ENCODE peak calls at places on chromosomes 1 and 21, in eight cellular contexts. K, F, S, Z, G, R, V and O are unnamed samples.

GRCh38 chr21:16587671-16588379 is 858.0 kb downstream of the USP25 start:
- DNase-seq in V (no peak), G (peak), Z (peak), S (peak), K (no peak), F (no peak), R (peak), O (no peak)

GRCh38 chr1:155218854-155219591 is 10.5 kb downstream of the MTX1 start:
- DNase-seq in V (no peak), K (peak), R (peak), F (no peak), G (no peak), S (peak), Z (no peak), O (no peak)

GRCh38 chr1:38061290-38061689 is 14.7 kb upstream of the POU3F1 start:
- DNase-seq in Z (no peak), V (no peak), R (no peak), G (no peak), F (no peak), S (no peak), K (no peak), O (no peak)

GRCh38 chr1:243837907-243838546 is 12.0 kb downstream of the AKT3 start:
- DNase-seq in G (no peak), S (no peak), F (no peak), V (no peak), Z (no peak), R (no peak), K (no peak), O (no peak)

GRCh38 chr1:212433577-212434462 is 1.1 kb downstream of the NENF start:
- DNase-seq in V (no peak), R (no peak), G (no peak), S (peak), K (no peak), Z (no peak), F (no peak), O (no peak)

GRCh38 chr1:211549092-211549749 is 29.7 kb downstream of the SLC30A1 start:
- DNase-seq in R (no peak), V (no peak), K (no peak), Z (no peak), S (no peak), F (no peak), G (no peak), O (no peak)

GRCh38 chr1:202462342-202463076 is 114.0 kb downstream of the PPP1R12B start:
- DNase-seq in G (no peak), F (no peak), Z (no peak), V (no peak), K (no peak), S (no peak), R (no peak), O (no peak)

GRCh38 chr21:36005018-36005417 is 55.3 kb downstream of the SETD4 start:
- DNase-seq in F (no peak), K (no peak), Z (no peak), V (no peak), G (no peak), R (no peak), S (no peak), O (no peak)

GRCh38 chr1:89519779-89520358 is 4.8 kb upstream of the LRRC8B start:
- DNase-seq in Z (no peak), K (no peak), F (peak), V (peak), G (peak), R (no peak), S (no peak), O (peak)

GRCh38 chr1:41018039-41018438 is 3.5 kb downstream of the SLFNL1 start:
- DNase-seq in F (no peak), S (no peak), Z (no peak), G (no peak), R (no peak), K (no peak), V (no peak), O (no peak)

GRCh38 chr1:215605011-215605621 is 38.0 kb downstream of the KCTD3 start:
- DNase-seq in R (no peak), G (no peak), S (no peak), Z (no peak), K (no peak), F (no peak), V (no peak), O (no peak)

GRCh38 chr1:64136749-64137568 is 66.5 kb upstream of the UBE2U start:
- DNase-seq in K (peak), V (peak), G (peak), F (peak), S (peak), R (peak), Z (peak), O (peak)

GRCh38 chr1:213186168-213186567 is 135.1 kb downstream of the RPS6KC1 start:
- DNase-seq in F (no peak), R (no peak), S (no peak), Z (no peak), V (no peak), K (no peak), G (no peak), O (no peak)

GRCh38 chr1:85452859-85453430 is 12.0 kb downstream of the DDAH1 start:
- DNase-seq in K (no peak), V (no peak), F (no peak), S (no peak), R (no peak), Z (no peak), G (no peak), O (no peak)

GRCh38 chr1:223041481-223041880 is 101.6 kb downstream of the TLR5 start:
- DNase-seq in K (no peak), F (no peak), V (no peak), S (no peak), Z (no peak), G (no peak), R (no peak), O (no peak)

DNA sequence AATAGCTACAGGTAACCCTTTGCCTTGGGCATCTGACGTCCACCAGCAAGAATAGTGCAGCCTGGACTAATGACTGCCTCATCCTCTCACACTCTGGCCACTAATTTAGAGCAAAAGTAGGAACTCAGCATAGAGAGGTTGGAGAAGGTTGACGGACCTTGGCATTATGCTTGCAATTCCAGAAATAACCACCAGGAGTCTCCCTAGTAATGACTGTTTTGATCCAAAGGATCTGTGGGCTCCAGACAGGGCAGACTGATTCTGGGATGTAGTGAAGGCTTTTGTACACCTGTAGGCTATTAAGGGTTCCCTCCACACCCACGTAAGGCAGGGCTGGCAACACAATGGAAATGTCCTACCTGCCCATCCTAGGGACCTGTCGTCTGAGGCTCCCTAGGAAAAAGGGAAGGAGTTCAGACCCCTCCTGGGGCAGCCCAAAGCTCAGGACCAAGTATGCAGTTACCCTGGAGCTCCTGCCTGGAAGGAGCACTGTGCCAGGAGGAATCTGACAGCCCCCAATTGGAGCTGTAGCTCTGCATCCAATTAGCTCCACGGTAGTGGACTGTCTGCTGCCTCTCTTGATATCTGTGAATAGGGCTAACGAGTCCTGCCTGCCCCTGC is 91.0 kb upstream of the TMEM51 start:
- DNase-seq in R (no peak), G (no peak), F (no peak), S (no peak), V (no peak), K (no peak), Z (no peak), O (peak)
- TF ChIP-seq CTCF in R (no peak), G (peak), F (no peak), S (no peak), V (peak), K (no peak), Z (peak), O (peak)

GRCh38 chr1:54768093-54768492 is 3.8 kb upstream of the PARS2 start:
- DNase-seq in F (no peak), G (no peak), R (no peak), Z (no peak), V (no peak), S (no peak), K (no peak), O (peak)
- TF ChIP-seq CTCF in F (no peak), G (no peak), R (no peak), Z (peak), V (peak), S (no peak), K (no peak), O (no peak)

DNA sequence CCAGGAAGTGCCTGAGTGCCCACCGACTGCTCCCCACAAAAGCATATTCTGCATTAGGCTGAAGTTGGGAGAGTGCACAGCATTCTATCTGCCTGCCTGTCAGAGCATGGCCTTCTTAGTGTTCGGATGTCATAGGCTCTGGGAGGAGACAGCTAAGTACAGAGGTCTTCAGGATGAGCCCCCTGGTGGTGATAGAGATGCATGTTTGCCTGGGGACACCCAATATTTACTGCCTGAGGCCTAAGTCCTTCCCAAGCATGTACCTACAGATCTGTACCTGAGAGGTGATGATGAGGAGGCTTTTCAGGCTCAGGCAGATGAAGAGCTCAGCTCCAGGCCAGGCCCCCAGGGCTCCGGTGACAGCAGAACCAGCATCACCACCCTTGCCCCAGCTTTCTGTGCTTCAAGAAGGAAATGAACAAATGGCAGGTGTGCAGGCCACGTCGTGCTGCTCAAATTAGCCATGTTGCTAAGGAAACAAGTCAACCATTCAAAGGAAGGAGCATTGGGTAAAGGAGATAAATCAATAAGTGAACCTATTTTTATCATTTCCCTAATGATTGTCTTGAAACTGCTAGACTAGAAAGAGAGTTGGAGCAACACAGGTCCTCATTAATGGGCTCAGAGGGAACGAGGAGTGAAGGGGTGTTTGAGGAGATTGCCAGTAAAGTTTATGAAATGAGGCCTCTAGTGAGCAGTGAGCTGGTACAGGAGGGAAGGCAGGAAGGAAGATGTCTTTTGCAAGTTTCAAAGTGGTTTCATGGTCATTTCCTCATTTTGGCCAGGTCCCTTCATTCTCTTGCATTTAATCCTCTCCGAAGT is 21.2 kb downstream of the CACNA1E start:
- DNase-seq in K (no peak), S (no peak), V (no peak), R (no peak), F (peak), G (no peak), Z (no peak), O (peak)
- TF ChIP-seq CTCF in K (no peak), S (no peak), V (no peak), R (no peak), F (peak), G (no peak), Z (peak), O (peak)

DNA sequence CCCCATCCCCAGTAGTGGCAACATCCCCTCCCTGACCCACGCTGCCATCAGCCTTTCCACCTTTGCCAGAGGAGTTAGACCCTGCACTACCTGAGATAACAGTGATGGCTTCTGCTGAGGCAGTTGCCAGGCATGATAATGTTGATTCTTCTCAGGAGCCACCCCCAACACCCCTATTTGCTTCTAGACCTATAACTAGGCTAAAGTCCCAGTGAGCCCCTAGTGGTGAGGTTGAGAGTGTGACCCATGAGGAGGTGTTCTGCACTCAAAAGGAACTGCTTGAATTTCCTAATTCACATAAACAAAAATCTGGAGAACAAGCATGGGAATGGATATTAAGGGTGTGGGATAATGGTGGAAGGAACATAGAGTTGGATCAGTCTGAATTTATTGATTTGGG is 159.6 kb upstream of the COL11A1 start:
- DNase-seq in S (no peak), G (no peak), K (no peak), V (no peak), R (no peak), Z (no peak), F (no peak), O (no peak)
- TF ChIP-seq CTCF in S (no peak), G (no peak), K (no peak), V (no peak), R (no peak), Z (peak), F (no peak), O (no peak)

DNA sequence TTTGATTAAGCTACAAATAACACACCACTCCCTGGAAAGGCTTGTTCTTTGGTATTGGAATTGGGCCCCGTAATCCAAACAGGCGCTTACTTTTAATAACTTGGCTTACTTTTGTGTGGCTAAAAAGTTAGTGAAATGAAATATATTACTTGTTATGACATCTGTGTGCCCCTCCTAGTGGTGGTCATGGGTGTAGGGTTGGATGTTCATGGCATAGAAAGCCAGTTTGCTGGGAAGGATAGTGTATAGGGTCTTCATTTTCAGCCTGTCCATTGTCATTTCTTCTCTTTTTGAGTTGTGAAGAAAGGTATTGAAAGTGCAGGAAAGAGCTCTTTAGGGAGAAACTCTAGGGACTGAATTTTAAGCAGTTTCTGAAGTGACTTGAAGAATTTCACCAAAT is 5.9 kb downstream of the CDC14A start:
- DNase-seq in R (no peak), F (no peak), S (no peak), V (no peak), G (no peak), Z (no peak), K (no peak), O (no peak)
- TF ChIP-seq CTCF in R (no peak), F (no peak), S (no peak), V (peak), G (no peak), Z (peak), K (no peak), O (peak)

DNA sequence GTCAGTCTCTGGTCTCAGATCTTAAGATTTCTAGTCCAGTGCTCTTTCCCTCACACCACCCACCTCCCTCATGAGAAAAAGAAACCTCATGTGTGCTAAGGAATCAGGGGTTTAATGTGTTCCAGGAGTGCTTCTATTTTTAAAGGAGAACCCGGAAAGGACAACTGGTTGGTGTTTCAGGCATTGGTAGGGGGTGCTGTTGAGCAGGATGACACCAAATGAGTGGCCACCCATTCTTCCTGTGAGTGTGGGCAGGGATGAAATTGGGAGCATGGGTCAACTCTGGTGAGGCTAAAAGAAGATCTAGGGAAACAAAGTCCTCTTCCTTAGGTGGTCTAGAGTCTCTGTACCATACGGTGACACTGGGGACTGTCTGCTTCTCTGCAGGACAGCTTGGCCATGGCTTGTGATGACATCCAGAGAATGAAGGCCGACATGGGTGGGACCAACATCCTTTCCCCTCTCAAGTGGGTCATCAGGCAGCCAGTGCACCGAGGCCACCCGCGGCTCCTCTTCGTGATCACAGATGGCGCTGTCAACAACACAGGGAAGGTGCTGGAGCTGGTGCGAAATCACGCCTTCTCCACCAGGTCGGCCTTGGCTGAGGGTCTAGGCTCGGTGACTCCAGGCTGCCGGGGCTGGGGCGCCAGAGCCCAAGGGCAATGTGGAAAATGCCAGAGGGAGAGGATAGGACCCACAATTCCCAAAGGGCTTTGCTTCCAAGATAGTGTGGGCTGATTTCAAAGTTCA is 39.3 kb downstream of the VWA5B1 start:
- DNase-seq in R (no peak), Z (no peak), K (no peak), V (no peak), S (no peak), F (no peak), G (no peak), O (peak)
- TF ChIP-seq CTCF in R (no peak), Z (peak), K (no peak), V (no peak), S (no peak), F (no peak), G (no peak), O (no peak)

GRCh38 chr1:17080881-17081280 is 27.0 kb upstream of the SDHB start:
- DNase-seq in Z (no peak), V (no peak), K (peak), F (no peak), G (no peak), R (no peak), S (no peak), O (no peak)

GRCh38 chr1:17071794-17072193 is 18.0 kb upstream of the SDHB start:
- DNase-seq in R (no peak), V (no peak), K (no peak), S (no peak), Z (no peak), G (no peak), F (no peak), O (no peak)

GRCh38 chr1:17079140-17079868 is 25.5 kb upstream of the SDHB start:
- DNase-seq in R (no peak), V (no peak), Z (no peak), G (no peak), K (no peak), S (no peak), F (no peak), O (no peak)

GRCh38 chr1:17080085-17080759 is 26.4 kb upstream of the SDHB start:
- DNase-seq in G (no peak), R (no peak), K (no peak), S (no peak), V (no peak), F (no peak), Z (no peak), O (no peak)

GRCh38 chr1:17075470-17076255 is 21.8 kb upstream of the SDHB start:
- DNase-seq in G (peak), V (no peak), S (no peak), R (no peak), F (peak), Z (no peak), K (no peak), O (peak)
- TF ChIP-seq CTCF in G (peak), V (peak), S (no peak), R (no peak), F (peak), Z (peak), K (no peak), O (peak)